ENCODE peak calls at places on chromosomes 1 and 21, in eight cellular contexts. R, L, K, V, G, Q, N and C are unnamed samples.

GRCh38 chr1:11285883-11286734 is 13.1 kb downstream of the UBIAD1 start:
- DNase-seq in R (no peak), L (no peak), K (no peak), V (peak), G (no peak), Q (peak), N (no peak), C (no peak)

GRCh38 chr1:108121361-108122143 is 78.6 kb downstream of the SLC25A24 start:
- DNase-seq in R (no peak), L (no peak), K (no peak), V (no peak), G (no peak), Q (no peak), N (no peak), C (no peak)

GRCh38 chr1:33519240-33519884 is 46.9 kb downstream of the ZSCAN20 start:
- DNase-seq in R (no peak), L (no peak), K (no peak), V (no peak), G (no peak), Q (no peak), N (no peak), C (no peak)

GRCh38 chr21:37855568-37856391 is 60.5 kb downstream of the KCNJ6 start:
- DNase-seq in R (no peak), L (no peak), K (no peak), V (no peak), G (no peak), Q (peak), N (no peak), C (no peak)

GRCh38 chr1:236164273-236164672 is 21.9 kb downstream of the GPR137B start:
- DNase-seq in R (no peak), L (peak), K (no peak), V (no peak), G (no peak), Q (no peak), N (no peak), C (no peak)

GRCh38 chr1:43269627-43270375 is at the start of gene TMEM125:
- DNase-seq in R (peak), L (peak), K (no peak), V (peak), G (no peak), Q (no peak), N (peak), C (no peak)

GRCh38 chr1:47984175-47984789 is 12.9 kb downstream of the TRABD2B start:
- DNase-seq in R (no peak), L (no peak), K (no peak), V (no peak), G (no peak), Q (no peak), N (no peak), C (no peak)

GRCh38 chr1:85280636-85281035 is 4.2 kb upstream of the BCL10 start:
- DNase-seq in R (no peak), L (no peak), K (no peak), V (no peak), G (no peak), Q (peak), N (no peak), C (no peak)

GRCh38 chr1:228181105-228181504 is 15.5 kb downstream of the IBA57 start:
- DNase-seq in R (no peak), L (no peak), K (no peak), V (no peak), G (no peak), Q (no peak), N (no peak), C (no peak)

GRCh38 chr1:59769412-59770095 is 45.2 kb upstream of the HOOK1 start:
- DNase-seq in R (no peak), L (no peak), K (no peak), V (no peak), G (no peak), Q (no peak), N (no peak), C (no peak)

GRCh38 chr21:44947111-44947929 is 7.5 kb downstream of the SLX9 start:
- DNase-seq in R (peak), L (no peak), K (peak), V (peak), G (no peak), Q (no peak), N (no peak), C (no peak)

GRCh38 chr1:201192478-201192804 is 1.8 kb downstream of the IGFN1 start:
- DNase-seq in R (no peak), L (no peak), K (peak), V (no peak), G (no peak), Q (peak), N (no peak), C (no peak)

GRCh38 chr1:200345516-200345915 is 64.3 kb downstream of the ZNF281 start:
- DNase-seq in R (no peak), L (no peak), K (no peak), V (no peak), G (no peak), Q (no peak), N (no peak), C (no peak)

GRCh38 chr1:30085814-30086770 is 637.3 kb downstream of the MATN1 start:
- DNase-seq in R (peak), L (no peak), K (peak), V (peak), G (no peak), Q (peak), N (peak), C (no peak)

GRCh38 chr1:51237714-51238403 is 1.8 kb downstream of the RNF11 start:
- DNase-seq in R (no peak), L (no peak), K (no peak), V (peak), G (no peak), Q (peak), N (no peak), C (no peak)

GRCh38 chr1:148315081-148315811 is 163.2 kb upstream of the NBPF11 start:
- DNase-seq in R (no peak), L (no peak), K (no peak), V (peak), G (no peak), Q (no peak), N (no peak), C (no peak)

GRCh38 chr1:13819637-13820036 is 119.6 kb downstream of the PRDM2 start:
- DNase-seq in R (no peak), L (peak), K (no peak), V (no peak), G (no peak), Q (no peak), N (no peak), C (no peak)

GRCh38 chr1:67634396-67634935 is 50.5 kb upstream of the GADD45A start:
- DNase-seq in R (no peak), L (no peak), K (no peak), V (no peak), G (no peak), Q (no peak), N (no peak), C (no peak)

GRCh38 chr1:91730781-91731732 is 154.9 kb downstream of the TGFBR3 start:
- DNase-seq in R (peak), L (no peak), K (peak), V (peak), G (peak), Q (peak), N (peak), C (no peak)

GRCh38 chr1:39413902-39414528 is 77.4 kb upstream of the BMP8A start:
- DNase-seq in R (no peak), L (no peak), K (no peak), V (no peak), G (no peak), Q (no peak), N (no peak), C (no peak)

GRCh38 chr1:41805771-41806471 is 112.8 kb downstream of the HIVEP3 start:
- DNase-seq in R (no peak), L (peak), K (no peak), V (no peak), G (no peak), Q (no peak), N (no peak), C (no peak)

GRCh38 chr1:238652346-238652968 is 733.9 kb upstream of the CHRM3 start:
- DNase-seq in R (no peak), L (no peak), K (no peak), V (peak), G (no peak), Q (peak), N (no peak), C (no peak)

GRCh38 chr1:54408701-54409066 is 2.5 kb upstream of the SSBP3 start:
- DNase-seq in R (no peak), L (no peak), K (no peak), V (no peak), G (no peak), Q (no peak), N (no peak), C (no peak)

GRCh38 chr1:109523706-109524105 is 14.2 kb upstream of the AMIGO1 start:
- DNase-seq in R (no peak), L (no peak), K (no peak), V (no peak), G (no peak), Q (no peak), N (no peak), C (no peak)

GRCh38 chr1:33445108-33445507 is 14.2 kb upstream of the PHC2 start:
- DNase-seq in R (no peak), L (no peak), K (no peak), V (no peak), G (no peak), Q (no peak), N (no peak), C (no peak)

GRCh38 chr1:167515893-167516321 is 2.4 kb downstream of the CD247 start:
- DNase-seq in R (no peak), L (no peak), K (no peak), V (no peak), G (no peak), Q (no peak), N (no peak), C (no peak)

GRCh38 chr1:59971464-59971911 is 44.9 kb upstream of the CYP2J2 start:
- DNase-seq in R (peak), L (peak), K (peak), V (peak), G (peak), Q (peak), N (peak), C (no peak)

GRCh38 chr21:32147041-32147440 is 131.8 kb downstream of the MIS18A start:
- DNase-seq in R (no peak), L (no peak), K (no peak), V (no peak), G (no peak), Q (no peak), N (no peak), C (no peak)

GRCh38 chr21:35232545-35233176 is 183.6 kb upstream of the RUNX1 start:
- DNase-seq in R (no peak), L (no peak), K (no peak), V (peak), G (no peak), Q (peak), N (peak), C (no peak)

GRCh38 chr1:18900303-18900841 is 2.0 kb downstream of the ALDH4A1 start:
- DNase-seq in R (no peak), L (no peak), K (no peak), V (no peak), G (no peak), Q (peak), N (no peak), C (no peak)

GRCh38 chr1:173418107-173418985 is 58.8 kb upstream of the PRDX6 start:
- DNase-seq in R (no peak), L (no peak), K (no peak), V (peak), G (no peak), Q (peak), N (no peak), C (no peak)

GRCh38 chr1:198563578-198563977 is 23.1 kb upstream of the ATP6V1G3 start:
- DNase-seq in R (no peak), L (no peak), K (no peak), V (peak), G (no peak), Q (no peak), N (no peak), C (no peak)

GRCh38 chr1:74693473-74693872 is 19.9 kb upstream of the ERICH3 start:
- DNase-seq in R (no peak), L (no peak), K (no peak), V (peak), G (no peak), Q (peak), N (no peak), C (no peak)

GRCh38 chr1:226626577-226626956 is 78.0 kb downstream of the STUM start:
- DNase-seq in R (peak), L (peak), K (peak), V (peak), G (peak), Q (peak), N (peak), C (no peak)

GRCh38 chr21:46324390-46325072 is 575 bp downstream of the PCNT start:
- DNase-seq in R (peak), L (peak), K (peak), V (peak), G (peak), Q (peak), N (peak), C (peak)

GRCh38 chr21:46326110-46326703 is 2.3 kb downstream of the PCNT start:
- DNase-seq in R (no peak), L (no peak), K (no peak), V (peak), G (no peak), Q (no peak), N (no peak), C (no peak)

GRCh38 chr21:46323227-46323709 is 402 bp downstream of the C21orf58 start:
- DNase-seq in R (no peak), L (no peak), K (no peak), V (no peak), G (no peak), Q (no peak), N (no peak), C (no peak)

GRCh38 chr21:46323710-46324389 is at the start of the genes C21orf58 and PCNT:
- DNase-seq in R (peak), L (peak), K (peak), V (peak), G (peak), Q (peak), N (peak), C (peak)

DNA sequence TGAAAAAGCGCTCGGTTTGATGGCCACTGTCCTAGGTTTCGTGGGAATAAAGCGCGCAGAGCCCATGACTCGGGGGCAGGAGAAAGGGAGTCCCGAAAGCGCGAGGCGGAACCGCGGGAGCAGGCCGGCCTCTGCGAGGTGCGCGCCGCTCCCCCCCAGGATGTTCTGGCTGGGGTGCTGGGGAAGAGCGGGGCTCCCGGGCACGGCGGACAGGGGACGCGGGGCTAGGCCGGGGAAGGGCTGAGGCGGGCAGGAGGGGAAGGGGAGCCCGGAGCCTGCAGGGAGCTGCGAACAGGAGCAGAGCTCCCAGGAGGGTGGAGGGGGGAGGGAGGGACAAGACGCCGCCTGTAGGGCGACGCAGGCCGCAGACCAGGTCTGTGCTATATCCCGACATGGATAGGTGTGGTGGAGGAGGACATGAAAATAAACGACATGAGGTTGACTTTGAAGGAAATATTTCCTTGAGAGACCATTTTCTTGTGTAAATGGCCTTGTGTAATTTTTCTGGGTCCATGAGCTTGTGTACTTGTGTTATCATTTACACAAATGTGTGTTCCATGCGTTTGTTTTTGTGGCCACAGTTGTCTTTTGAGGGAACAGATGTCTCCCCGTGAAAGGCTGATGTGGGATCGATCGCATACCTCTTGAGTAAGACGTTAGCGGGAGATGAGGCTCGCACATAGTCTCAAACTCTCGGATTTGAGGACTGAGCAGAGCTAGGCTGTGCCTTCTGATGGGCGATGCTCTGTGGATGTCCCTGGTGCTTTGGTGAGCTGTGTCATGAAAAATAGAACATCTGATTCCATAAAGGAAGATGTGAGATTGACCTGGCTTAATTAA is 1.3 kb downstream of the PCNT start:
- DNase-seq in R (peak), L (peak), K (peak), V (peak), G (peak), Q (peak), N (peak), C (no peak)
- TF ChIP-seq CTCF in R (no peak), L (no peak), K (peak), V (peak), G (no peak), Q (peak), N (no peak), C (no peak)

DNA sequence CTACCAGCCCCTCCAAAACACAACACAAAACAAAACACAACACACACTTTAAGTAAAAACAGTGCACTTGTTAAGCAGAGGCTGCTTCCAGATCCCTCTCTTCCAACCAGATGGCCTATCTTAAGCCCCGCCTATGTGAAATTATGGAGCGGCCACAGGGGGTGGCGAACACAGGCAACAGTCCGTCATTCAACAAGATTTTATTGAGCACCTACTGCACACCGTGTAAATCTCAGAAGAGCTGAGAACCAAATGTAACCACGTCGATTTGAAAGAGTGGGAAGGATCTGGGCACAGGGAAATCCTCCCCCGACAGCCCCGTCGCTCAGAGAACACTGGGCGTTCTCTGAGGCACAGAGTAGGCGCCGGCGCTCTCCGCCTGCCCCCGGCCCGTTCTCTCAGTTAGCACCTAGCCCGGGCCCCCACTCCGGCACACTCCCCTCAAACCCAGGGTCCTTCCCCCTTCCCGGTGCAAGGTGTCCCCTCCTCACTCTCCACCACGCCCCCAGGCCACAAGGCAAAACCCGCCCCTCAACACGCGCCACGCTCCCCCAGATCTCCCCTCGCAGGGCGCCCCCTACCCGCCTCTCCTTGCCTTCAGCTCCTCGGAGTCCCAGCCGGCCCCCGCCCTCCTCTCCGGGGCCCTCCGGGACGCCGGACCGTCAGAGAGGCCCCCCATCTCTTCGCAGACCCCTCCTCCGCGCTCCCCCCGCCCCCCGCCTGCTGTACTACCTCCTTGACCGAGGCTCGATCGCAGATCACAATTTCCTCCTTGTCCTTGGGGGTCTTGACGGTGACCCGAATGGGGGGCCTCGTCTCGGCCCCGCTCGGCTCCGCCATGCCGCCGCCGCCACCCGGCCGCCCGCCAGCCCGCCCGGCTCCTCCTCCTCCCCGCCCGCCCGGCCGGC is 482 bp downstream of the UBQLN4 start:
- DNase-seq in R (peak), L (peak), K (peak), V (peak), G (peak), Q (peak), N (peak), C (no peak)
- H3K4me3 ChIP-seq in R (peak), L (peak), K (peak), V (peak), G (peak), Q (peak), N (peak), C (peak)

DNA sequence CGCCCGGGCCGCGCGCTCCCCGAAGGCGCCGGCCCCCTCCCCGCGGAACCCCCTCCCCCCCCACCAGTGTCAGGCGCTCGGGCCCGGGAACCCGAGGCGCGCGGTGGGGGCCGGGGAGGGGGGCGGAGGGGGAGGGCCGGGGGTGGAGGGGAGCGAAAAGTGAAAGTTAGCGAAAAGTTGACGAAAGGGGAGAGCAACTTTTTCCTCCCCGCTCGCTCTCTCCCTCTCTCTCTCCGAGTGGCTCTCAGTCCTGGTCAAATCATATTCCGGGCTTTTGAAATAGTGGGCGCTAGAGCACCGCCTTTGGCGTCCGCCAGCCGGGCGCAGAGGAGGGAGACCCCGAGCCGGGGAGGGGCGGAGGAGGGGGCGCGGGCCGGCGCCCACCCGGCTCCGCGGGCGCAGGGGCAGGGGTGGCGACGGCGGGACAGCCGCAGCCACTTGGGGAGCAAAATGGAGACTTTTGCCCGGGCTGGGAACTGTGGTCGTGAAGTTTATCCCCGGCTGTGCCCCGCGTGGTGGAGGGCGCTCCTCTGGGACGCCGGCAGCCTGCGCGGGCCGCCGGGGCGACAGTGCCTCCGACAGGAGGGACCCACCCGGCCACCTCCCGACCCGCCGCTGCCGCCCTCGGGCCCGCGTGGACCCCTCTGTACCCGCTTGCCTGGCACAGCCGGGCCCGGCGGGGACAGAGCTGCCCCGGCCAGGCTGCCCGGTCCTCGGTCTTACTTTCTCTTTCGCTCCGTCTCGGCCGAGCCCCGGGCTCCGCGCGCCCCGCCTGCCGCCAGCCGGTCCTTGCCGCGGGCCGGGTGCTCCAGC is 694 bp downstream of the PRDM16 start:
- DNase-seq in R (peak), L (no peak), K (no peak), V (peak), G (no peak), Q (peak), N (peak), C (no peak)
- TF ChIP-seq CTCF in R (peak), L (no peak), K (peak), V (peak), G (no peak), Q (peak), N (no peak), C (no peak)

GRCh38 chr1:20291621-20292020 is 946 bp downstream of the VWA5B1 start:
- DNase-seq in R (no peak), L (no peak), K (no peak), V (no peak), G (no peak), Q (no peak), N (no peak), C (no peak)
- H3K4me3 ChIP-seq in R (peak), L (no peak), K (no peak), V (no peak), G (peak), Q (no peak), N (no peak), C (no peak)

GRCh38 chr1:114959423-114959822 is 70.2 kb upstream of the TSHB start:
- DNase-seq in R (no peak), L (no peak), K (no peak), V (no peak), G (no peak), Q (no peak), N (no peak), C (no peak)

GRCh38 chr1:114956570-114956969 is 73.1 kb upstream of the TSHB start:
- DNase-seq in R (no peak), L (no peak), K (no peak), V (peak), G (no peak), Q (peak), N (no peak), C (no peak)
- TF ChIP-seq CTCF in R (no peak), L (no peak), K (no peak), V (peak), G (no peak), Q (peak), N (peak), C (peak)